ENCODE peak calls at places on chromosomes 13 and 19, in nine cellular contexts. One of them, this sample, is unnamed.

GRCh38 chr13:43572601-43573360 is 214.0 kb downstream of the ENOX1 start:
- DNase-seq in heart left ventricle: no peak
- DNase-seq in cardiac muscle cell: no peak
- DNase-seq in hepatocyte: no peak
- DNase-seq in right lobe of liver: no peak
- DNase-seq in small intestine: no peak
- DNase-seq in transverse colon: no peak
- DNase-seq in CD8-positive, alpha-beta T cell: no peak
- DNase-seq in heart right ventricle: no peak
- DNase-seq in this sample: peak; percentile 54

GRCh38 chr19:20964798-20965197 is 41.7 kb downstream of the ZNF85 start:
- DNase-seq in heart left ventricle: no peak
- DNase-seq in cardiac muscle cell: no peak
- DNase-seq in hepatocyte: no peak
- DNase-seq in right lobe of liver: no peak
- DNase-seq in small intestine: no peak
- DNase-seq in transverse colon: no peak
- DNase-seq in CD8-positive, alpha-beta T cell: no peak
- DNase-seq in heart right ventricle: no peak
- DNase-seq in this sample: peak; percentile 28

GRCh38 chr19:48403606-48404005 is 10.1 kb downstream of the GRIN2D start:
- DNase-seq in heart left ventricle: no peak
- DNase-seq in cardiac muscle cell: peak; percentile 77
- DNase-seq in hepatocyte: peak; percentile 70
- DNase-seq in right lobe of liver: no peak
- DNase-seq in small intestine: peak; percentile 66
- DNase-seq in transverse colon: peak; percentile 60
- DNase-seq in CD8-positive, alpha-beta T cell: peak; percentile 45
- DNase-seq in heart right ventricle: peak; percentile 69
- DNase-seq in this sample: peak; percentile 91

GRCh38 chr19:53509443-53509842 is 28.5 kb upstream of the ZNF331 start:
- DNase-seq in heart left ventricle: no peak
- DNase-seq in cardiac muscle cell: no peak
- DNase-seq in hepatocyte: no peak
- DNase-seq in right lobe of liver: no peak
- DNase-seq in small intestine: no peak
- DNase-seq in transverse colon: no peak
- DNase-seq in CD8-positive, alpha-beta T cell: no peak
- DNase-seq in heart right ventricle: no peak
- DNase-seq in this sample: no peak

GRCh38 chr13:67859904-67860303 is 629.8 kb upstream of the PCDH9 start:
- DNase-seq in heart left ventricle: no peak
- DNase-seq in cardiac muscle cell: no peak
- DNase-seq in hepatocyte: no peak
- DNase-seq in right lobe of liver: no peak
- DNase-seq in small intestine: no peak
- DNase-seq in transverse colon: no peak
- DNase-seq in CD8-positive, alpha-beta T cell: no peak
- DNase-seq in heart right ventricle: no peak
- DNase-seq in this sample: no peak

GRCh38 chr19:48720613-48721296 is 1.2 kb upstream of the MAMSTR start:
- DNase-seq in heart left ventricle: peak; percentile 98
- DNase-seq in cardiac muscle cell: peak; percentile 100
- DNase-seq in hepatocyte: peak; percentile 99
- DNase-seq in right lobe of liver: peak; percentile 96
- DNase-seq in small intestine: peak; percentile 100
- DNase-seq in transverse colon: peak; percentile 99
- DNase-seq in CD8-positive, alpha-beta T cell: peak; percentile 84
- DNase-seq in heart right ventricle: peak; percentile 98
- DNase-seq in this sample: peak; percentile 100

GRCh38 chr19:53328967-53329366 is 4.6 kb upstream of the ZNF845 start:
- DNase-seq in heart left ventricle: peak; percentile 40
- DNase-seq in cardiac muscle cell: peak; percentile 41
- DNase-seq in hepatocyte: no peak
- DNase-seq in right lobe of liver: peak; percentile 33
- DNase-seq in small intestine: no peak
- DNase-seq in transverse colon: peak; percentile 17
- DNase-seq in CD8-positive, alpha-beta T cell: no peak
- DNase-seq in heart right ventricle: peak; percentile 69
- DNase-seq in this sample: no peak

GRCh38 chr19:4976412-4977298 is 7.7 kb downstream of the KDM4B start:
- DNase-seq in heart left ventricle: peak; percentile 59
- DNase-seq in cardiac muscle cell: peak; percentile 99
- DNase-seq in hepatocyte: peak; percentile 75
- DNase-seq in right lobe of liver: peak; percentile 67
- DNase-seq in small intestine: peak; percentile 8
- DNase-seq in transverse colon: peak; percentile 66
- DNase-seq in CD8-positive, alpha-beta T cell: no peak
- DNase-seq in heart right ventricle: peak; percentile 57
- DNase-seq in this sample: peak; percentile 82

GRCh38 chr13:102487330-102487729 is 85.5 kb upstream of the FGF14 start:
- DNase-seq in heart left ventricle: no peak
- DNase-seq in cardiac muscle cell: no peak
- DNase-seq in hepatocyte: no peak
- DNase-seq in right lobe of liver: no peak
- DNase-seq in small intestine: no peak
- DNase-seq in transverse colon: no peak
- DNase-seq in CD8-positive, alpha-beta T cell: no peak
- DNase-seq in heart right ventricle: no peak
- DNase-seq in this sample: no peak

GRCh38 chr19:3519126-3519525 is 13.0 kb downstream of the FZR1 start:
- DNase-seq in heart left ventricle: no peak
- DNase-seq in cardiac muscle cell: no peak
- DNase-seq in hepatocyte: no peak
- DNase-seq in right lobe of liver: peak; percentile 18
- DNase-seq in small intestine: no peak
- DNase-seq in transverse colon: no peak
- DNase-seq in CD8-positive, alpha-beta T cell: no peak
- DNase-seq in heart right ventricle: no peak
- DNase-seq in this sample: no peak
- H3K36me3 ChIP-seq in heart left ventricle: peaks cover 35% of the 10 kb centered on the region
- H3K36me3 ChIP-seq in cardiac muscle cell: peaks cover 7% of the 10 kb centered on the region
- H3K36me3 ChIP-seq in hepatocyte: no peaks in the 10 kb centered on the region
- H3K36me3 ChIP-seq in right lobe of liver: peaks cover 13% of the 10 kb centered on the region
- H3K36me3 ChIP-seq in small intestine: peaks cover 4% of the 10 kb centered on the region
- H3K36me3 ChIP-seq in transverse colon: no peaks in the 10 kb centered on the region
- H3K36me3 ChIP-seq in CD8-positive, alpha-beta T cell: peaks cover 16% of the 10 kb centered on the region
- H3K36me3 ChIP-seq in heart right ventricle: peaks cover 25% of the 10 kb centered on the region
- H3K36me3 ChIP-seq in this sample: peaks cover 2% of the 10 kb centered on the region

DNA sequence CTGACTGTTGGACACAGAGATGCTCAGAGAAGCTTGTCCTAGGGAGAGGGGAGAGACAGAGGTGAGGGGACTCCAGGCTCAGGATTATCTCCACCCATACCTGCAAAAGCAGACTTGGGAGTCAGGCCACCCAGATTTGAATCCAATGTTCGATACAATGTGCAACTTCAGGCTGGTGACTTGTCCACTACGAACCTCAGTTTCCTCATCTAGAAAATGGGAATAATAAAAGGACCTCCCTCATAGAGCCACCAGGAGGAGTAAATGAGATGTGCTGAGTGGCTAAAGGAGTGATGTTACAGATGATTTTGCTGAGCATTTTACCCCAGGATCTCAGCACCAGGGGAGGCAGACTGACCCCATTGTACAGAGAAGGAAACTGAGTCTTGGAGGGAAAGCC is 25.0 kb downstream of the PRKD2 start:
- DNase-seq in heart left ventricle: no peak
- DNase-seq in cardiac muscle cell: no peak
- DNase-seq in hepatocyte: no peak
- DNase-seq in right lobe of liver: no peak
- DNase-seq in small intestine: no peak
- DNase-seq in transverse colon: no peak
- DNase-seq in CD8-positive, alpha-beta T cell: no peak
- DNase-seq in heart right ventricle: no peak
- DNase-seq in this sample: no peak
- H3K36me3 ChIP-seq in heart left ventricle: peaks cover 98% of the 10 kb centered on the region
- H3K36me3 ChIP-seq in cardiac muscle cell: peaks cover 49% of the 10 kb centered on the region
- H3K36me3 ChIP-seq in hepatocyte: peaks cover 3% of the 10 kb centered on the region
- H3K36me3 ChIP-seq in right lobe of liver: peaks cover 96% of the 10 kb centered on the region
- H3K36me3 ChIP-seq in small intestine: peaks cover 56% of the 10 kb centered on the region
- H3K36me3 ChIP-seq in transverse colon: no peaks in the 10 kb centered on the region
- H3K36me3 ChIP-seq in CD8-positive, alpha-beta T cell: peaks cover 74% of the 10 kb centered on the region
- H3K36me3 ChIP-seq in heart right ventricle: peaks cover 100% of the 10 kb centered on the region
- H3K36me3 ChIP-seq in this sample: peaks cover 24% of the 10 kb centered on the region

GRCh38 chr13:110684388-110685056 is 21.4 kb downstream of the CARS2 start:
- DNase-seq in heart left ventricle: no peak
- DNase-seq in cardiac muscle cell: no peak
- DNase-seq in hepatocyte: peak; percentile 27
- DNase-seq in right lobe of liver: no peak
- DNase-seq in small intestine: peak; percentile 66
- DNase-seq in transverse colon: no peak
- DNase-seq in CD8-positive, alpha-beta T cell: no peak
- DNase-seq in heart right ventricle: no peak
- DNase-seq in this sample: no peak

GRCh38 chr13:110683203-110683883 is 22.6 kb downstream of the CARS2 start:
- DNase-seq in heart left ventricle: no peak
- DNase-seq in cardiac muscle cell: peak; percentile 28
- DNase-seq in hepatocyte: no peak
- DNase-seq in right lobe of liver: no peak
- DNase-seq in small intestine: peak; percentile 36
- DNase-seq in transverse colon: no peak
- DNase-seq in CD8-positive, alpha-beta T cell: no peak
- DNase-seq in heart right ventricle: no peak
- DNase-seq in this sample: peak; percentile 37

GRCh38 chr13:110687736-110688135 is 18.2 kb downstream of the CARS2 start:
- DNase-seq in heart left ventricle: no peak
- DNase-seq in cardiac muscle cell: no peak
- DNase-seq in hepatocyte: no peak
- DNase-seq in right lobe of liver: no peak
- DNase-seq in small intestine: no peak
- DNase-seq in transverse colon: no peak
- DNase-seq in CD8-positive, alpha-beta T cell: no peak
- DNase-seq in heart right ventricle: no peak
- DNase-seq in this sample: no peak

GRCh38 chr13:110683921-110684320 is 22.0 kb downstream of the CARS2 start:
- DNase-seq in heart left ventricle: no peak
- DNase-seq in cardiac muscle cell: no peak
- DNase-seq in hepatocyte: no peak
- DNase-seq in right lobe of liver: no peak
- DNase-seq in small intestine: no peak
- DNase-seq in transverse colon: no peak
- DNase-seq in CD8-positive, alpha-beta T cell: no peak
- DNase-seq in heart right ventricle: no peak
- DNase-seq in this sample: no peak

GRCh38 chr13:110685305-110685704 is 20.6 kb downstream of the CARS2 start:
- DNase-seq in heart left ventricle: no peak
- DNase-seq in cardiac muscle cell: no peak
- DNase-seq in hepatocyte: peak; percentile 67
- DNase-seq in right lobe of liver: no peak
- DNase-seq in small intestine: peak; percentile 71
- DNase-seq in transverse colon: no peak
- DNase-seq in CD8-positive, alpha-beta T cell: no peak
- DNase-seq in heart right ventricle: no peak
- DNase-seq in this sample: no peak
- H3K36me3 ChIP-seq in heart left ventricle: peaks cover 76% of the 10 kb centered on the region
- H3K36me3 ChIP-seq in cardiac muscle cell: peaks cover 46% of the 10 kb centered on the region
- H3K36me3 ChIP-seq in hepatocyte: no peaks in the 10 kb centered on the region
- H3K36me3 ChIP-seq in right lobe of liver: peaks cover 23% of the 10 kb centered on the region
- H3K36me3 ChIP-seq in small intestine: peaks cover 2% of the 10 kb centered on the region
- H3K36me3 ChIP-seq in transverse colon: no peaks in the 10 kb centered on the region
- H3K36me3 ChIP-seq in CD8-positive, alpha-beta T cell: peaks cover 28% of the 10 kb centered on the region
- H3K36me3 ChIP-seq in heart right ventricle: peaks cover 93% of the 10 kb centered on the region
- H3K36me3 ChIP-seq in this sample: peaks cover 2% of the 10 kb centered on the region

DNA sequence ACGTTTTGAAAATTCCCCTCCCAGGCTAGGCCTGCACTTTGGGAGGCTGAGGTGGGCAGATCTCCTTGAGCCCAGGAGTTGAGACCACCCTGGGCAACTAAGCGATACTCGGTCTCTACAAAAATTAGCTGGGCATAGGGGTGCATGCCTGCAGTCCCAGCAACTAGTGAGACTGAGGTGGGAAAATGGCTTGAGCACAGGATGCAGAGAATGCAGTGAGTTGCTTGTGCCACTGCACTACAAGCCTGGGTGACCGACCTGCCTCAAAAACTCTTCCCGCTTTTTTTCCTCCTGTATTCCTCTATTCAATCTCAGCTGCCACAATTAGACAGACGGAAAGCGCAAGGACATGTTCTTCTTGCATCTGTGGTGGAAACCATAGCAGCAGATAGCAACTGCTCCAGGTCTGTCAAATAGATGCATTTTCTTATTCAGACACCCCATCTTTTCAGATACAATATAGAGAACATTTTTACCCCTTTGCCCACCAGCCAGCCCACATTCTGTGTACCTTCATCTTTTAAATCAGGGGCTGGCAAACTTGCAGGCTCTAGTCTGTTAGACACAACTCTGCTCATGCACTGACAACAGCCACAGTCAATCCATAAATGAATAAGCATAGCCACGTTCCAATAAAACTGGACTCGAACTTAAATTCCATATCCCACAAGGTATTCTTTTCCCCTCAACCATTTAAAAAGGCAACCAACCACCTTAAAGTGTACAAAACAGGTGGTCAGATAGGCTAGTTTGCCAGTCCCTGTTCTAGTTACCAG is 4.8 kb downstream of the TPT1 start:
- DNase-seq in heart left ventricle: no peak
- DNase-seq in cardiac muscle cell: peak; percentile 20
- DNase-seq in hepatocyte: no peak
- DNase-seq in right lobe of liver: no peak
- DNase-seq in small intestine: no peak
- DNase-seq in transverse colon: no peak
- DNase-seq in CD8-positive, alpha-beta T cell: no peak
- DNase-seq in heart right ventricle: no peak
- DNase-seq in this sample: no peak
- H3K36me3 ChIP-seq in heart left ventricle: peaks cover 56% of the 10 kb centered on the region
- H3K36me3 ChIP-seq in cardiac muscle cell: peaks cover 55% of the 10 kb centered on the region
- H3K36me3 ChIP-seq in hepatocyte: peaks cover 13% of the 10 kb centered on the region
- H3K36me3 ChIP-seq in right lobe of liver: peaks cover 42% of the 10 kb centered on the region
- H3K36me3 ChIP-seq in small intestine: peaks cover 28% of the 10 kb centered on the region
- H3K36me3 ChIP-seq in transverse colon: peaks cover 6% of the 10 kb centered on the region
- H3K36me3 ChIP-seq in CD8-positive, alpha-beta T cell: peaks cover 42% of the 10 kb centered on the region
- H3K36me3 ChIP-seq in heart right ventricle: peaks cover 69% of the 10 kb centered on the region
- H3K36me3 ChIP-seq in this sample: peaks cover 22% of the 10 kb centered on the region

DNA sequence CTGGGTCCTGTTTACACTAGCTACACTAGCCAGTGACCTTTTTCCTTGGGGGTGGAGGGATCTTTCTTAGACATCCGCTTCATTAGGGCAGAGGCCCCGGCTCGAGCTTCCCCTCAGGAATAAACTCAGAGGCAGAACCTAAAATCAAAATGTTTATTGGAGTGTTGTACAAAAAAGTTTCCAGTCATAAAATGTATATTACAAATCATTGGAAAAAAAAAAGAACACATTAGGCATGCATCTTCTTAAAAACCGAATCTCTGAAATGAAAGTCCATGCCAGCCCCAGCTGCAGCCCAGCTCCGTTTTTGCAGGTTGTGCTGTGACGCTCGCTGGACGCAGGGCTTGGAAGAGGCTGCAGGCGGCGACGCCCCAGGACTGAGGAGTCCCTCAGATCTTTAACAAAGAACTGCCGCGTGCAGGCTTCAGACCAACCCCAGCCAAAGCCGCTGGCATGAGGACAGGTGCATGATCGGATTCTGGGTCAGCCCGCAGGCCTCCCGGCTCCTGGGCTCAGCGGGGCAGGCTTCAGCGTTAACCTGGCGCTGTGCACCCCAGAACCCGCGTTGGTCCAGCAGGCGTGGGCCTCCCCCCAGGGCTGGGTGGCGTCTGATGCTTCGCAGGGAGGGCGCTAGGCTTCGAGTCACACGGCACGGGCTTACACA is 773 bp upstream of the TIMM13 start:
- DNase-seq in heart left ventricle: no peak
- DNase-seq in cardiac muscle cell: peak; percentile 33
- DNase-seq in hepatocyte: no peak
- DNase-seq in right lobe of liver: no peak
- DNase-seq in small intestine: peak; percentile 58
- DNase-seq in transverse colon: peak; percentile 39
- DNase-seq in CD8-positive, alpha-beta T cell: no peak
- DNase-seq in heart right ventricle: no peak
- DNase-seq in this sample: peak; percentile 71
- H3K36me3 ChIP-seq in heart left ventricle: peaks cover 21% of the 10 kb centered on the region
- H3K36me3 ChIP-seq in cardiac muscle cell: peaks cover 14% of the 10 kb centered on the region
- H3K36me3 ChIP-seq in hepatocyte: no peaks in the 10 kb centered on the region
- H3K36me3 ChIP-seq in right lobe of liver: peaks cover 9% of the 10 kb centered on the region
- H3K36me3 ChIP-seq in small intestine: peaks cover 2% of the 10 kb centered on the region
- H3K36me3 ChIP-seq in transverse colon: no peaks in the 10 kb centered on the region
- H3K36me3 ChIP-seq in CD8-positive, alpha-beta T cell: peaks cover 3% of the 10 kb centered on the region
- H3K36me3 ChIP-seq in heart right ventricle: peaks cover 18% of the 10 kb centered on the region
- H3K36me3 ChIP-seq in this sample: peaks cover 12% of the 10 kb centered on the region